ENCODE peak calls at places on chromosomes 13 and 19, in six cellular contexts. Q is activated B cell treated with CpG ODN at 0.5 μM for 24 hours; O is SK-N-SH treated with all-trans-retinoic acid at 6 μM for 48 hours; R is Right ventricle myocardium inferior; S is activated CD4-positive, CD25-positive, alpha-beta regulatory T cell treated with anti-CD3 and anti-CD28 coated beads, Interleukin-2, amount 50 U/mL, for 24 hours; M is PC-3. U is an unnamed sample.

GRCh38 chr13:42497798-42498197 is 76.2 kb upstream of the TNFSF11 start:
- ATAC-seq in Q (peak), O (peak), R (no peak), S (peak), M (peak), U (peak)

GRCh38 chr13:46149272-46150133 is 32.5 kb downstream of the LCP1 start:
- ATAC-seq in Q (no peak), O (no peak), R (no peak), S (peak), M (peak), U (peak)

GRCh38 chr19:4359627-4360000 is 16.3 kb downstream of the MPND start:
- ATAC-seq in Q (no peak), O (no peak), R (no peak), S (no peak), M (no peak), U (no peak)

GRCh38 chr19:3516675-3517207 is 10.6 kb downstream of the FZR1 start:
- ATAC-seq in Q (peak), O (no peak), R (no peak), S (no peak), M (peak), U (peak)

GRCh38 chr13:20566424-20566916 is 487 bp upstream of the IFT88 start:
- ATAC-seq in Q (peak), O (peak), R (peak), S (peak), M (peak), U (no peak)

GRCh38 chr19:54662730-54663129 is at the start of gene LILRB4:
- ATAC-seq in Q (peak), O (no peak), R (peak), S (no peak), M (no peak), U (peak)

GRCh38 chr19:38360839-38361631 is 13.3 kb upstream of the PSMD8 start:
- ATAC-seq in Q (peak), O (peak), R (peak), S (no peak), M (peak), U (no peak)

GRCh38 chr13:97548736-97549135 is 114.8 kb downstream of the RAP2A start:
- ATAC-seq in Q (no peak), O (no peak), R (no peak), S (no peak), M (no peak), U (no peak)

U was measured in stimulated activated memory B cell treated with anti-CD40 and anti-IgM and Interleukin-4, amounts not matched to agents 10 μg/mL and 1 μg/mL and 100 μg/mL, for 72 hours.